ENCODE peak calls at places on chromosomes 3 and 15, in ten cellular contexts. One of them, this sample, is unnamed.
A peak's percentile ranks its signal among the peaks of the same experiment; 100 is the strongest.

GRCh38 chr3:52323526-52324295 is 7.6 kb downstream of the DNAH1 start:
- DNase-seq in AG10803: peak; percentile 6
- DNase-seq in GM20000: no peak
- DNase-seq in gastrocnemius medialis: no peak
- DNase-seq in neural crest cell: no peak
- DNase-seq in HFF-Myc: no peak
- DNase-seq in ovary: no peak
- DNase-seq in stomach: no peak
- DNase-seq in endothelial cell: no peak
- DNase-seq in GM10248: no peak
- DNase-seq in this sample: no peak

GRCh38 chr15:48778338-48778730 is 32.5 kb downstream of the CEP152 start:
- DNase-seq in AG10803: no peak
- DNase-seq in GM20000: no peak
- DNase-seq in gastrocnemius medialis: no peak
- DNase-seq in neural crest cell: no peak
- DNase-seq in HFF-Myc: no peak
- DNase-seq in ovary: no peak
- DNase-seq in stomach: no peak
- DNase-seq in endothelial cell: no peak
- DNase-seq in GM10248: no peak
- DNase-seq in this sample: no peak

GRCh38 chr3:23019596-23020300 is 183.4 kb upstream of the UBE2E2 start:
- DNase-seq in AG10803: peak; percentile 18
- DNase-seq in GM20000: no peak
- DNase-seq in gastrocnemius medialis: no peak
- DNase-seq in neural crest cell: no peak
- DNase-seq in HFF-Myc: no peak
- DNase-seq in ovary: no peak
- DNase-seq in stomach: no peak
- DNase-seq in endothelial cell: no peak
- DNase-seq in GM10248: no peak
- DNase-seq in this sample: peak; percentile 65

GRCh38 chr15:96466548-96466947 is 136.0 kb downstream of the NR2F2 start:
- DNase-seq in AG10803: no peak
- DNase-seq in GM20000: no peak
- DNase-seq in gastrocnemius medialis: no peak
- DNase-seq in neural crest cell: no peak
- DNase-seq in HFF-Myc: no peak
- DNase-seq in ovary: no peak
- DNase-seq in stomach: no peak
- DNase-seq in endothelial cell: no peak
- DNase-seq in GM10248: no peak
- DNase-seq in this sample: no peak

GRCh38 chr15:43316007-43316968 is 14.1 kb downstream of the LCMT2 start:
- DNase-seq in AG10803: no peak
- DNase-seq in GM20000: no peak
- DNase-seq in gastrocnemius medialis: no peak
- DNase-seq in neural crest cell: no peak
- DNase-seq in HFF-Myc: no peak
- DNase-seq in ovary: no peak
- DNase-seq in stomach: no peak
- DNase-seq in endothelial cell: no peak
- DNase-seq in GM10248: no peak
- DNase-seq in this sample: no peak

GRCh38 chr15:25374143-25374542 is 64.7 kb downstream of the UBE3A start:
- DNase-seq in AG10803: no peak
- DNase-seq in GM20000: no peak
- DNase-seq in gastrocnemius medialis: no peak
- DNase-seq in neural crest cell: no peak
- DNase-seq in HFF-Myc: no peak
- DNase-seq in ovary: no peak
- DNase-seq in stomach: no peak
- DNase-seq in endothelial cell: no peak
- DNase-seq in GM10248: no peak
- DNase-seq in this sample: no peak

GRCh38 chr3:10542518-10542917 is 37.1 kb upstream of the ATP2B2 start:
- DNase-seq in AG10803: no peak
- DNase-seq in GM20000: no peak
- DNase-seq in gastrocnemius medialis: no peak
- DNase-seq in neural crest cell: no peak
- DNase-seq in HFF-Myc: no peak
- DNase-seq in ovary: no peak
- DNase-seq in stomach: no peak
- DNase-seq in endothelial cell: no peak
- DNase-seq in GM10248: no peak
- DNase-seq in this sample: no peak

GRCh38 chr3:136114421-136114820 is 81.7 kb downstream of the MSL2 start:
- DNase-seq in AG10803: no peak
- DNase-seq in GM20000: no peak
- DNase-seq in gastrocnemius medialis: no peak
- DNase-seq in neural crest cell: no peak
- DNase-seq in HFF-Myc: no peak
- DNase-seq in ovary: no peak
- DNase-seq in stomach: no peak
- DNase-seq in endothelial cell: no peak
- DNase-seq in GM10248: no peak
- DNase-seq in this sample: no peak

GRCh38 chr3:65005481-65005880 is 317.7 kb upstream of the ADAMTS9 start:
- DNase-seq in AG10803: peak; percentile 26
- DNase-seq in GM20000: no peak
- DNase-seq in gastrocnemius medialis: no peak
- DNase-seq in neural crest cell: no peak
- DNase-seq in HFF-Myc: no peak
- DNase-seq in ovary: no peak
- DNase-seq in stomach: no peak
- DNase-seq in endothelial cell: no peak
- DNase-seq in GM10248: no peak
- DNase-seq in this sample: no peak

GRCh38 chr3:48826451-48826850 is 21.2 kb downstream of the PRKAR2A start:
- DNase-seq in AG10803: peak; percentile 85
- DNase-seq in GM20000: no peak
- DNase-seq in gastrocnemius medialis: no peak
- DNase-seq in neural crest cell: no peak
- DNase-seq in HFF-Myc: peak; percentile 30
- DNase-seq in ovary: no peak
- DNase-seq in stomach: no peak
- DNase-seq in endothelial cell: no peak
- DNase-seq in GM10248: no peak
- DNase-seq in this sample: no peak

GRCh38 chr15:31365655-31366127 is 39.1 kb downstream of the KLF13 start:
- DNase-seq in AG10803: peak; percentile 84
- DNase-seq in GM20000: peak; percentile 78
- DNase-seq in gastrocnemius medialis: peak; percentile 98
- DNase-seq in neural crest cell: peak; percentile 35
- DNase-seq in HFF-Myc: peak; percentile 35
- DNase-seq in ovary: peak; percentile 82
- DNase-seq in stomach: peak; percentile 97
- DNase-seq in endothelial cell: peak; percentile 59
- DNase-seq in GM10248: peak; percentile 79
- DNase-seq in this sample: no peak

GRCh38 chr3:185726254-185726967 is 98.4 kb downstream of the IGF2BP2 start:
- DNase-seq in AG10803: no peak
- DNase-seq in GM20000: peak; percentile 41
- DNase-seq in gastrocnemius medialis: no peak
- DNase-seq in neural crest cell: no peak
- DNase-seq in HFF-Myc: no peak
- DNase-seq in ovary: no peak
- DNase-seq in stomach: no peak
- DNase-seq in endothelial cell: no peak
- DNase-seq in GM10248: peak; percentile 32
- DNase-seq in this sample: no peak

GRCh38 chr15:28955686-28956421 is 70.1 kb downstream of the APBA2 start:
- DNase-seq in AG10803: peak; percentile 21
- DNase-seq in GM20000: no peak
- DNase-seq in gastrocnemius medialis: no peak
- DNase-seq in neural crest cell: no peak
- DNase-seq in HFF-Myc: peak; percentile 89
- DNase-seq in ovary: no peak
- DNase-seq in stomach: no peak
- DNase-seq in endothelial cell: no peak
- DNase-seq in GM10248: no peak
- DNase-seq in this sample: peak; percentile 48

DNA sequence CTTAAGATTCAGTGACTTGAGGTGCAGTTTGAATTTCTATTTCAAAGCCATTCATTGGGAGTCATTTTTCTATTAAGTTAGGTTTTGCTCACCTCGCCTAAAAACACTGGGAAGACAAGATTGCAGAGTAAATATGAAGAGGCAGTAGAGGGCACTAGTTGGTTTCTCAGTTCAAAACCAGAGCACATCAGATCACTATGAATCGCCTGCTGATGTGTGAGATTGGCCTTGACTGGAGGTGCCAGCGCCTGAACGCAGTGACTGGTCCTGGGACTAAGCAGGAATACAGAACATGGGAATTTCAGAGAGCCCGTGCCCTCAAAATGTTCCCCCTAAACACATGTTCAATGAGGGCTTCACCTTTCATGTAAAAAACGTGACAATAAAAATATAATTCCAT is 229.0 kb downstream of the ITPR1 start:
- DNase-seq in AG10803: peak; percentile 76
- DNase-seq in GM20000: peak; percentile 61
- DNase-seq in gastrocnemius medialis: peak; percentile 58
- DNase-seq in neural crest cell: no peak
- DNase-seq in HFF-Myc: no peak
- DNase-seq in ovary: peak; percentile 66
- DNase-seq in stomach: no peak
- DNase-seq in endothelial cell: no peak
- DNase-seq in GM10248: peak; percentile 61
- DNase-seq in this sample: peak; percentile 78
- TF ChIP-seq CTCF in AG10803: peak; percentile 67
- TF ChIP-seq CTCF in GM20000: peak; percentile 15
- TF ChIP-seq CTCF in gastrocnemius medialis: peak; percentile 41
- TF ChIP-seq CTCF in neural crest cell: peak; percentile 58
- TF ChIP-seq CTCF in HFF-Myc: peak; percentile 18
- TF ChIP-seq CTCF in ovary: no peak
- TF ChIP-seq CTCF in stomach: no peak
- TF ChIP-seq CTCF in endothelial cell: no peak
- TF ChIP-seq CTCF in GM10248: peak; percentile 46
- TF ChIP-seq CTCF in this sample: peak; percentile 82

GRCh38 chr3:33145901-33146580 is 32.2 kb downstream of the CRTAP start:
- DNase-seq in AG10803: no peak
- DNase-seq in GM20000: no peak
- DNase-seq in gastrocnemius medialis: no peak
- DNase-seq in neural crest cell: no peak
- DNase-seq in HFF-Myc: no peak
- DNase-seq in ovary: no peak
- DNase-seq in stomach: no peak
- DNase-seq in endothelial cell: no peak
- DNase-seq in GM10248: no peak
- DNase-seq in this sample: no peak

GRCh38 chr3:33152363-33153360 is 38.8 kb downstream of the CRTAP start:
- DNase-seq in AG10803: no peak
- DNase-seq in GM20000: no peak
- DNase-seq in gastrocnemius medialis: no peak
- DNase-seq in neural crest cell: no peak
- DNase-seq in HFF-Myc: no peak
- DNase-seq in ovary: no peak
- DNase-seq in stomach: no peak
- DNase-seq in endothelial cell: no peak
- DNase-seq in GM10248: no peak
- DNase-seq in this sample: peak; percentile 50

GRCh38 chr3:33145221-33145900 is 31.5 kb downstream of the CRTAP start:
- DNase-seq in AG10803: no peak
- DNase-seq in GM20000: no peak
- DNase-seq in gastrocnemius medialis: no peak
- DNase-seq in neural crest cell: no peak
- DNase-seq in HFF-Myc: no peak
- DNase-seq in ovary: no peak
- DNase-seq in stomach: no peak
- DNase-seq in endothelial cell: no peak
- DNase-seq in GM10248: no peak
- DNase-seq in this sample: no peak

GRCh38 chr3:33144433-33144832 is 30.6 kb downstream of the CRTAP start:
- DNase-seq in AG10803: no peak
- DNase-seq in GM20000: peak; percentile 32
- DNase-seq in gastrocnemius medialis: no peak
- DNase-seq in neural crest cell: no peak
- DNase-seq in HFF-Myc: no peak
- DNase-seq in ovary: no peak
- DNase-seq in stomach: no peak
- DNase-seq in endothelial cell: peak; percentile 14
- DNase-seq in GM10248: peak; percentile 43
- DNase-seq in this sample: peak; percentile 21

DNA sequence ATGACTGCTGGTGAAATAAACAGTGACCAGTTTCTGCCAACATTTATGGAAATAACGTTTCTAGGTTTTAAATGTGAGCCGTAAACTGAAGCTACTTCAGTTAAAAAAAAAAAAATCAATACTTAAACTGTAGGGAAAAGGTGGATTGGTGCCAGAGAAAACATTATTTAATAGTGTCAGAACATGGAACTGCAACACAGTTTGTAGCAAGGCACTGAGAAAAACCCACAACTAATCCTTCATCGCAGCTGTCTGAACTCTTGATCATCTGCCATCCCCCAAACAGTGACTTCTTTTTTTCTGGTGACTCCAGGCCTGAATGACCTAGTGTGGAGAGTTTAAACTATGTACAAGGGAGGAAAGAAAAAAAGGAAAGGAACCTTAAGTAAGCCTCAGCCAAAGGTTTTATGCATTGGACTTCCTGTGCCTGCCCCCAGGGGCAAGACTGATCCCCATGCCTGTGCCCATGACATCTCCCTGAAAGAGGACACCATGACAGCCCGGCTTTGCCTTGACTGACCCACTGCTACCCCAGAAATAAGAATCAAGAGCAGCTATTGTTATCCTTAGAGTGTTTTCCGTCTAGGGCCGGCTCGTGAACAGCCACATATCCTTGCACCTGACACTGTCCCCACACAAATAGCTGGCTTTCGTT is 33.1 kb downstream of the CRTAP start:
- DNase-seq in AG10803: peak; percentile 40
- DNase-seq in GM20000: no peak
- DNase-seq in gastrocnemius medialis: no peak
- DNase-seq in neural crest cell: no peak
- DNase-seq in HFF-Myc: no peak
- DNase-seq in ovary: no peak
- DNase-seq in stomach: no peak
- DNase-seq in endothelial cell: no peak
- DNase-seq in GM10248: no peak
- DNase-seq in this sample: peak; percentile 39
- TF ChIP-seq CTCF in AG10803: no peak
- TF ChIP-seq CTCF in GM20000: no peak
- TF ChIP-seq CTCF in gastrocnemius medialis: no peak
- TF ChIP-seq CTCF in neural crest cell: no peak
- TF ChIP-seq CTCF in HFF-Myc: no peak
- TF ChIP-seq CTCF in ovary: no peak
- TF ChIP-seq CTCF in stomach: no peak
- TF ChIP-seq CTCF in endothelial cell: no peak
- TF ChIP-seq CTCF in GM10248: no peak
- TF ChIP-seq CTCF in this sample: no peak

GRCh38 chr3:110456438-110457138 is 615.0 kb upstream of the NECTIN3 start:
- DNase-seq in AG10803: no peak
- DNase-seq in GM20000: no peak
- DNase-seq in gastrocnemius medialis: no peak
- DNase-seq in neural crest cell: no peak
- DNase-seq in HFF-Myc: no peak
- DNase-seq in ovary: no peak
- DNase-seq in stomach: no peak
- DNase-seq in endothelial cell: no peak
- DNase-seq in GM10248: no peak
- DNase-seq in this sample: no peak
- TF ChIP-seq CTCF in AG10803: no peak
- TF ChIP-seq CTCF in GM20000: no peak
- TF ChIP-seq CTCF in gastrocnemius medialis: no peak
- TF ChIP-seq CTCF in neural crest cell: no peak
- TF ChIP-seq CTCF in HFF-Myc: no peak
- TF ChIP-seq CTCF in ovary: no peak
- TF ChIP-seq CTCF in stomach: no peak
- TF ChIP-seq CTCF in endothelial cell: no peak
- TF ChIP-seq CTCF in GM10248: no peak
- TF ChIP-seq CTCF in this sample: peak; percentile 34

GRCh38 chr3:127004641-127005397 is 21.9 kb downstream of the PLXNA1 start:
- DNase-seq in AG10803: no peak
- DNase-seq in GM20000: no peak
- DNase-seq in gastrocnemius medialis: no peak
- DNase-seq in neural crest cell: no peak
- DNase-seq in HFF-Myc: no peak
- DNase-seq in ovary: no peak
- DNase-seq in stomach: no peak
- DNase-seq in endothelial cell: no peak
- DNase-seq in GM10248: no peak
- DNase-seq in this sample: no peak
- TF ChIP-seq CTCF in AG10803: no peak
- TF ChIP-seq CTCF in GM20000: no peak
- TF ChIP-seq CTCF in gastrocnemius medialis: no peak
- TF ChIP-seq CTCF in neural crest cell: no peak
- TF ChIP-seq CTCF in HFF-Myc: no peak
- TF ChIP-seq CTCF in ovary: no peak
- TF ChIP-seq CTCF in stomach: no peak
- TF ChIP-seq CTCF in endothelial cell: no peak
- TF ChIP-seq CTCF in GM10248: no peak
- TF ChIP-seq CTCF in this sample: no peak

This sample was measured in PC-3.